ENCODE peak calls at places on chromosomes 7 and 10, in six cellular contexts. S is adrenal gland, L is spleen, C is NB4, F is prostate gland, P is body of pancreas. T is an unnamed sample.

GRCh38 chr10:103933557-103934121 is 15.7 kb upstream of the STN1 start:
- DNase-seq in S (peak), L (no peak), C (no peak), F (no peak), P (peak), T (no peak)

GRCh38 chr10:63702107-63702506 is 180.9 kb downstream of the REEP3 start:
- DNase-seq in S (no peak), L (no peak), C (no peak), F (no peak), P (peak), T (no peak)

GRCh38 chr7:157032644-157033482 is 22.4 kb upstream of the MNX1 start:
- DNase-seq in S (no peak), L (peak), C (peak), F (no peak), P (no peak), T (no peak)

GRCh38 chr7:112937651-112938390 is 147.6 kb upstream of the TMEM168 start:
- DNase-seq in S (no peak), L (no peak), C (no peak), F (no peak), P (no peak), T (no peak)

GRCh38 chr10:126014309-126014708 is 117.9 kb downstream of the FANK1 start:
- DNase-seq in S (no peak), L (no peak), C (no peak), F (no peak), P (no peak), T (no peak)

GRCh38 chr10:62681211-62681940 is 123.1 kb upstream of the ADO start:
- DNase-seq in S (no peak), L (peak), C (peak), F (no peak), P (no peak), T (no peak)

GRCh38 chr7:158140538-158141220 is 446.9 kb downstream of the PTPRN2 start:
- DNase-seq in S (no peak), L (no peak), C (no peak), F (no peak), P (no peak), T (no peak)

GRCh38 chr7:45682836-45683555 is 108.8 kb downstream of the ADCY1 start:
- DNase-seq in S (no peak), L (peak), C (no peak), F (no peak), P (no peak), T (no peak)

GRCh38 chr7:1447551-1448244 is 11.6 kb downstream of the MICALL2 start:
- DNase-seq in S (no peak), L (no peak), C (no peak), F (no peak), P (no peak), T (no peak)

GRCh38 chr7:35334511-35334910 is 80.6 kb upstream of the TBX20 start:
- DNase-seq in S (no peak), L (no peak), C (no peak), F (no peak), P (no peak), T (no peak)

GRCh38 chr7:127674361-127674760 is 22.4 kb downstream of the SND1 start:
- DNase-seq in S (no peak), L (no peak), C (no peak), F (no peak), P (no peak), T (no peak)

GRCh38 chr10:31759124-31759798 is 169.4 kb downstream of the ARHGAP12 start:
- DNase-seq in S (peak), L (peak), C (no peak), F (peak), P (peak), T (no peak)

GRCh38 chr7:27187158-27187701 is 2.2 kb upstream of the HOXA11 start:
- DNase-seq in S (no peak), L (no peak), C (peak), F (no peak), P (no peak), T (peak)

GRCh38 chr7:152541892-152542291 is 106.1 kb upstream of the KMT2C start:
- DNase-seq in S (no peak), L (peak), C (no peak), F (no peak), P (no peak), T (no peak)

GRCh38 chr10:124717911-124718734 is 26.1 kb downstream of the FAM53B start:
- DNase-seq in S (no peak), L (peak), C (peak), F (no peak), P (no peak), T (no peak)

GRCh38 chr7:28459306-28459705 is 47.0 kb downstream of the CREB5 start:
- DNase-seq in S (no peak), L (no peak), C (no peak), F (no peak), P (no peak), T (no peak)

GRCh38 chr7:1360521-1360971 is 98.7 kb downstream of the MICALL2 start:
- DNase-seq in S (no peak), L (peak), C (no peak), F (no peak), P (no peak), T (no peak)

GRCh38 chr7:159040146-159040545 is 104.5 kb downstream of the VIPR2 start:
- DNase-seq in S (peak), L (no peak), C (no peak), F (no peak), P (no peak), T (no peak)

GRCh38 chr7:136114966-136115762 is 138.0 kb upstream of the MTPN start:
- DNase-seq in S (peak), L (peak), C (peak), F (no peak), P (peak), T (peak)

GRCh38 chr10:95121904-95122303 is 52.6 kb upstream of the CYP2C8 start:
- DNase-seq in S (no peak), L (no peak), C (no peak), F (no peak), P (peak), T (no peak)

GRCh38 chr7:43868681-43869017 is 668 bp downstream of the MRPS24 start:
- DNase-seq in S (no peak), L (no peak), C (no peak), F (no peak), P (no peak), T (no peak)

GRCh38 chr10:118568327-118568848 is 27.1 kb downstream of the PRLHR start:
- DNase-seq in S (peak), L (no peak), C (peak), F (peak), P (peak), T (no peak)

GRCh38 chr7:114759347-114760062 is 162.4 kb upstream of the MDFIC start:
- DNase-seq in S (no peak), L (no peak), C (no peak), F (peak), P (no peak), T (no peak)

GRCh38 chr10:62130948-62131347 is 137.7 kb downstream of the RTKN2 start:
- DNase-seq in S (no peak), L (no peak), C (no peak), F (no peak), P (no peak), T (no peak)

GRCh38 chr10:30330512-30331168 is 18.4 kb downstream of the MTPAP start:
- DNase-seq in S (no peak), L (no peak), C (no peak), F (no peak), P (no peak), T (no peak)

GRCh38 chr10:44925811-44926760 is 14.9 kb downstream of the TMEM72 start:
- DNase-seq in S (peak), L (no peak), C (no peak), F (no peak), P (no peak), T (no peak)

GRCh38 chr10:90417466-90418210 is 440.2 kb downstream of the HTR7 start:
- DNase-seq in S (no peak), L (no peak), C (no peak), F (no peak), P (no peak), T (no peak)

GRCh38 chr10:28939352-28940157 is 262.2 kb downstream of the BAMBI start:
- DNase-seq in S (peak), L (no peak), C (peak), F (peak), P (peak), T (peak)

GRCh38 chr7:123787227-123788007 is 38.6 kb upstream of the WASL start:
- DNase-seq in S (peak), L (no peak), C (peak), F (no peak), P (no peak), T (no peak)

GRCh38 chr7:74253975-74254857 is at the start of gene RFC2:
- DNase-seq in S (peak), L (peak), C (peak), F (peak), P (peak), T (peak)
- TF ChIP-seq CTCF in S (peak), L (peak), C (no peak), F (peak), P (peak), T (peak)

GRCh38 chr7:128856001-128856718 is 6.5 kb upstream of the ATP6V1F start:
- DNase-seq in S (no peak), L (no peak), C (no peak), F (no peak), P (no peak), T (no peak)

GRCh38 chr7:128852537-128853254 is 10.0 kb upstream of the ATP6V1F start:
- DNase-seq in S (no peak), L (no peak), C (no peak), F (no peak), P (no peak), T (no peak)

GRCh38 chr7:128855559-128855958 is 7.1 kb upstream of the ATP6V1F start:
- DNase-seq in S (no peak), L (no peak), C (no peak), F (no peak), P (no peak), T (no peak)

GRCh38 chr7:128854396-128854795 is 8.3 kb upstream of the ATP6V1F start:
- DNase-seq in S (no peak), L (no peak), C (no peak), F (no peak), P (no peak), T (no peak)

DNA sequence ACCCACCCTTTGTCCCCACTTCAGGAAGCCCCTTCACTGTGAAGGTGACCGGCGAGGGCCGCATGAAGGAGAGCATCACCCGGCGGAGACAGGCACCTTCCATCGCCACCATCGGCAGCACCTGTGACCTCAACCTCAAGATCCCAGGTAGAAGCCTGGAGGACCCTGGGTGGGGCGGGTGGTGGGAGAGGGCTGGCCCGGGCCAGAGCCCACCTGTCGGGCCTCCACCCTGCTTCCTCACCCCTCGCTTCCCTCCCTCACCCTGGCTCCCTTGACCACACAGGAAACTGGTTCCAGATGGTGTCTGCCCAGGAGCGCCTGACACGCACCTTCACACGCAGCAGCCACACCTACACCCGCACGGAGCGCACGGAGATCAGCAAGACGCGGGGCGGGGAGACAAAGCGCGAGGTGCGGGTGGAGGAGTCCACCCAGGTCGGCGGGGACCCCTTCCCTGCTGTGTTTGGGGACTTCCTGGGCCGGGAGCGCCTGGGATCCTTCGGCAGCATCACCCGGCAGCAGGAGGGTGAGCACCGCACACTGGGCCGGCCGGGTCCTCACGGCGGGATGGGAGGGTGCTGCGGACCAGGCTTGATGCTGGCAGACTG is 8.9 kb upstream of the ATP6V1F start:
- DNase-seq in S (no peak), L (no peak), C (no peak), F (no peak), P (no peak), T (no peak)
- TF ChIP-seq POLR2A in S (no peak), L (no peak), C (no peak), F (no peak), P (no peak), T (no peak)

GRCh38 chr7:31058688-31059087 is 6.6 kb downstream of the ADCYAP1R1 start:
- DNase-seq in S (no peak), L (no peak), C (no peak), F (no peak), P (no peak), T (no peak)

GRCh38 chr7:31056775-31057346 is 4.8 kb downstream of the ADCYAP1R1 start:
- DNase-seq in S (no peak), L (no peak), C (peak), F (no peak), P (peak), T (no peak)

GRCh38 chr7:31058122-31058521 is 6.0 kb downstream of the ADCYAP1R1 start:
- DNase-seq in S (no peak), L (no peak), C (peak), F (no peak), P (no peak), T (no peak)

GRCh38 chr7:31061185-31061584 is 9.1 kb downstream of the ADCYAP1R1 start:
- DNase-seq in S (no peak), L (no peak), C (peak), F (no peak), P (no peak), T (no peak)

DNA sequence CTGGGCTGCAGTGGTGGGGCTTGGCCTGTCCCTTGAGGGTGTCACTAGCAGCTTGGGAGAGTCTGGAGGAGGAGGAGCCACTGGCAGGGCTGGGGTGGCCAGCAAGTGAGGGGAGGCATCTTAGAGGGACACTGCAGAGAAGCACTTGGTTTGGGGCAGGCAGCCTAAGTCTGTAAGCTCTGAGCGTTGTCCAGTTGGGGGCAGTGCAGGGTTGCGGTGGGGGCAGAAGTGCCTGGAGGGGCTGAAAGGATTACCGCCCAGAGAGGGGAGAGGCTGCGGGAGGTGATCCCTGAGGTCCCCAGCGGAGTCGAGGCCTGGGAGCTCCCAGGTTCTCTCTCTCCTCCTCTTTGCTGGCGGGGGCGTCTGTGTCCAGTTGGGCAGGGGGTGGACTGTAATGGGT is 7.4 kb downstream of the ADCYAP1R1 start:
- DNase-seq in S (no peak), L (no peak), C (peak), F (no peak), P (no peak), T (no peak)
- TF ChIP-seq CTCF in S (no peak), L (no peak), C (peak), F (no peak), P (no peak), T (no peak)

GRCh38 chr10:84139126-84140035 is at the start of gene GHITM:
- DNase-seq in S (peak), L (peak), C (peak), F (peak), P (peak), T (peak)
- TF ChIP-seq POLR2A in S (peak), L (peak), C (peak), F (peak), P (peak), T (peak)

T was measured in uterus.